ENCODE peak calls at places on chromosomes 6 and 20, in six cellular contexts. K is K562, U is breast epithelium, O is stomach, X is GM23338, Q is transverse colon. I is an unnamed sample.
A peak's percentile ranks its signal among the peaks of the same experiment; 100 is the strongest.

GRCh38 chr6:87971605-87972262 is 75.9 kb upstream of the SPACA1 start:
- DNase-seq in U (no peak), Q (no peak), O (no peak), K (no peak), X (no peak), I (no peak)

GRCh38 chr6:93849857-93850256 is 430.5 kb upstream of the EPHA7 start:
- DNase-seq in Q (no peak), O (no peak), U (no peak), K (no peak), X (no peak), I (no peak)

GRCh38 chr20:62907377-62908317 is 18.7 kb downstream of the DIDO1 start:
- DNase-seq in Q (no peak), O (no peak), U (no peak), X (peak; percentile 68), K (peak; percentile 42), I (no peak)

GRCh38 chr6:3813150-3813780 is 35.9 kb upstream of the FAM50B start:
- DNase-seq in X (no peak), O (peak; percentile 28), K (peak; percentile 76), Q (no peak), U (no peak), I (peak; percentile 95)

GRCh38 chr6:8539446-8539845 is 104.1 kb upstream of the SLC35B3 start:
- DNase-seq in Q (no peak), K (no peak), U (no peak), O (no peak), X (peak; percentile 34), I (no peak)

GRCh38 chr6:104118274-104118673 is 741.4 kb downstream of the HACE1 start:
- DNase-seq in U (no peak), K (no peak), X (no peak), O (no peak), Q (no peak), I (peak; percentile 53)

GRCh38 chr20:4709261-4710105 is 12.2 kb upstream of the PRND start:
- DNase-seq in U (no peak), O (no peak), K (no peak), Q (no peak), X (no peak), I (no peak)

GRCh38 chr6:82072771-82073170 is 174.8 kb downstream of the IBTK start:
- DNase-seq in U (no peak), X (no peak), K (no peak), Q (no peak), O (no peak), I (no peak)

GRCh38 chr20:43911066-43911465 is 3.6 kb upstream of the TOX2 start:
- DNase-seq in X (peak; percentile 13), O (no peak), U (no peak), Q (no peak), K (no peak), I (peak; percentile 83)

GRCh38 chr6:52839124-52840055 is 1.2 kb downstream of the GSTA5 start:
- DNase-seq in U (peak; percentile 54), K (peak; percentile 69), O (peak; percentile 59), Q (peak; percentile 72), X (peak; percentile 83), I (peak; percentile 65)

GRCh38 chr20:59063358-59064213 is 21.0 kb upstream of the PRELID3B start:
- DNase-seq in K (no peak), O (no peak), X (no peak), U (no peak), Q (no peak), I (peak; percentile 68)

GRCh38 chr20:16922834-16923233 is 174.7 kb downstream of the OTOR start:
- DNase-seq in Q (no peak), O (no peak), X (no peak), U (no peak), K (no peak), I (no peak)

GRCh38 chr6:43736844-43737243 is 33.2 kb upstream of the VEGFA start:
- DNase-seq in X (no peak), U (no peak), O (no peak), Q (no peak), K (no peak), I (no peak)

GRCh38 chr20:59402697-59403096 is 102.3 kb downstream of the EDN3 start:
- DNase-seq in Q (no peak), O (no peak), X (no peak), U (no peak), K (no peak), I (no peak)

GRCh38 chr6:136745300-136745699 is 47.0 kb downstream of the MAP3K5 start:
- DNase-seq in K (no peak), U (no peak), Q (no peak), X (peak; percentile 35), O (no peak), I (no peak)

GRCh38 chr20:20546402-20546801 is 166.0 kb downstream of the RALGAPA2 start:
- DNase-seq in O (no peak), K (no peak), Q (no peak), U (no peak), X (no peak), I (no peak)

GRCh38 chr6:26333458-26334297 is 31.3 kb upstream of the BTN3A2 start:
- DNase-seq in Q (no peak), U (no peak), K (no peak), O (no peak), X (no peak), I (no peak)

GRCh38 chr6:30061766-30062458 is 847 bp downstream of the POLR1H start:
- DNase-seq in X (peak; percentile 23), U (no peak), O (peak; percentile 28), Q (peak; percentile 45), K (peak; percentile 56), I (no peak)

GRCh38 chr20:2626853-2627541 is 25.4 kb upstream of the NOP56 start:
- DNase-seq in U (no peak), X (peak; percentile 22), Q (peak; percentile 74), K (no peak), O (no peak), I (peak; percentile 14)

GRCh38 chr6:252775-253526 is 39.3 kb upstream of the DUSP22 start:
- DNase-seq in U (no peak), K (no peak), O (no peak), Q (no peak), X (no peak), I (no peak)

GRCh38 chr6:169075211-169075621 is 178.4 kb downstream of the THBS2 start:
- DNase-seq in U (no peak), O (peak; percentile 34), Q (peak; percentile 60), K (no peak), X (no peak), I (no peak)
- TF ChIP-seq POLR2AphosphoS5 in U (no peak), O (peak; percentile 67), Q (peak; percentile 67), K (no peak), X (no peak), I (no peak)

GRCh38 chr6:110951008-110951407 is 7.5 kb upstream of the GTF3C6 start:
- DNase-seq in X (no peak), O (no peak), Q (no peak), U (no peak), K (no peak), I (no peak)

GRCh38 chr6:110950443-110950842 is 8.1 kb upstream of the GTF3C6 start:
- DNase-seq in O (no peak), K (no peak), Q (no peak), U (no peak), X (no peak), I (no peak)

GRCh38 chr6:110953633-110954303 is 4.7 kb upstream of the GTF3C6 start:
- DNase-seq in Q (no peak), X (no peak), O (no peak), K (no peak), U (no peak), I (no peak)

GRCh38 chr6:110949679-110950285 is 8.7 kb upstream of the GTF3C6 start:
- DNase-seq in O (no peak), X (peak; percentile 40), Q (no peak), U (no peak), K (no peak), I (peak; percentile 41)

DNA sequence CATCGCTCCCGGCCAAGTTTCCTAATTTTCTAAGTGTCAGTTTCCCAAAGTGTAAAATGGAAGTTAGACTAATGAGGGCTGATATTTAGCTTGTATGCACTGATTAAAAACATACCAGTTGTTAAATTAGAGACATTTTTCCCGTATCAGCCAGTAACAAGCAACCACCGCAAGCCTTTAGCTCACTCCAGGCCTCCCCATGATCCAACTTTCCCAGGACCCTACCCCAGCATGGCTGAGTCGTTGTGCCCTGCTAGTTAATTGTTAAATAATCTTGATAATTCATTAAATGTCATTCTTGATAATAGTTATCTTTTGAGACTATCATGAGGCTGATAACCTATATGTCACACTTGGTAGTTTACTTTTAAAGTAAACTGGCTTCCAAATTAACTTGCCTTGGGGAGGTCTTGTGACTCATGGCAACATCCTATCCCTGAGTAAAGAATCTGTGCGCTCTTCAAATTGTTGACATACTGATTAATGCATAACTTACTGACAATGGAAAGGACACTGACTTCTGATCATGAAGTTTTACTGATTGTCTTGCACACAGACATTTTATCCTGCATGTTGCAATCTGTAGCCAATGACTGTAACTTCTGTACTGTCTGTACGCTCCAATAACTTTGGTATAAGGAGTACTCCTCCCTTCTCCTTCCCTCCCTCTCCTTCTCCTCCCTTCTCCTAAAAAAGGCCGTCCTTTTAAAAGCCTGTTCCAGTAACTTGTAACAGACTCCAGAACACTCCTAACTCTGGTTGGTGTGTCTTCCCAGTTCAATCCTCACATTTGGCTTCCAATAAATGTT is 6.3 kb upstream of the GTF3C6 start:
- DNase-seq in K (no peak), Q (no peak), O (no peak), X (no peak), U (no peak), I (no peak)
- TF ChIP-seq POLR2AphosphoS5 in K (no peak), Q (no peak), O (no peak), X (no peak), U (no peak), I (no peak)

DNA sequence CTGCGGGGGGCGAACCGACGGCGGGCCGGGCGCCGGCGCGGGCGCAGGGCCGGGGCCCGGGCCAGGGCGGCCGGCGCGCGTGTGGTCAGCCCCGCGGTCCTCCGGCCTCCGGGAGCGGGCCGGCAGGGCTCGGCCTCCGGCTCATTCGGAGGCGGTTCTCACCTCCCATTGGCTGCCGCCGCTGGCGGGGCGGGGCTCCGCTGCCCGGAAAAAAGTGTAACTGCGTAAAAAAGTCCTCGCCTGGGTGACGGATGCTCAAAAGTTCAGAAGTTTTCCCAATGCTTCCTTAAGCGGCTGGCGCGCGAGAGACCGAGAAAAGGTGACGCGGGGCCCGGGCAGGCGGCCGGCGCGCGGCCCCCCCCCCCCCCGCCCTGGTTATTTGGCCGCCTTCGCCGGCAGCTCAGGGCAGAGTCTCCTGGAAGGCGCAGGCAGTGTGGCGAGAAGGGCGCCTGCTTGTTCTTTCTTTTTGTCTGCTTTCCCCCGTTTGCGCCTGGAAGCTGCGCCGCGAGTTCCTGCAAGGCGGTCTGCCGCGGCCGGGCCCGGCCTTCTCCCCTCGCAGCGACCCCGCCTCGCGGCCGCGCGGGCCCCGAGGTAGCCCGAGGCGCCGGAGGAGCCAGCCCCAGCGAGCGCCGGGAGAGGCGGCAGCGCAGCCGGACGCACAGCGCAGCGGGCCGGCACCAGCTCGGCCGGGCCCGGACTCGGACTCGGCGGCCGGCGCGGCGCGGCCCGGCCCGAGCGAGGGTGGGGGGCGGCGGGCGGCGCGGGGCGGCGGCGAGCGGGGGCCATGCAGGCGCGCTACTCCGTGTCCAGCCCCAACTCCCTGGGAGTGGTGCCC is at the start of gene FOXC1:
- DNase-seq in Q (peak; percentile 79), O (peak; percentile 85), K (no peak), U (peak; percentile 78), X (peak; percentile 80), I (peak; percentile 97)
- TF ChIP-seq POLR2AphosphoS5 in Q (peak; percentile 49), O (peak; percentile 58), K (no peak), U (peak; percentile 67), X (no peak), I (peak; percentile 76)

DNA sequence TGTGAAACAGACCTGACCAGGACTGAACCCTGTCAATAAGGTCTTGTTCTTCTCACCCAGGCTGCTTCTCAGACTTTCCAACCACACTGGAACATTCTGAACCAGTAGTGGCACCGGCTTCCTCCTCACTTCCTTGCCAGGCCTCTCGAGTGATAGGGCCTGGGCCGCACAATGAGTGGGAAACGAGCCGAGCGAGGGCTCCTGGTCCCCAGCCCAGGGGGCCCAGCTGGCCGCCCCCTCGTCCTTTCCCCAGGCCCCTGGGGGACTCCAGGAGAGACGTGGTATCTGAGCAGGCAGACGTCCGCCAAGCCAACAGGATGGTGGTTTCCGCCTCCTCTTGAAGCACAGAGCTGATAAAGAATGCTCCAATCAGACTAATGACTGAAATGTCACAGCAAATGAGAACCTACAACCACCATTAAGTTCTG is 117.9 kb downstream of the GMDS start:
- DNase-seq in Q (peak; percentile 31), O (no peak), K (peak; percentile 22), U (peak; percentile 52), X (no peak), I (peak; percentile 99)
- TF ChIP-seq POLR2AphosphoS5 in Q (no peak), O (peak; percentile 56), K (no peak), U (no peak), X (no peak), I (peak; percentile 16)